ENCODE peak calls at places on chromosomes 7 and 10, in six cellular contexts. A is mesendoderm, W is A549, G is OCI-LY7, H is GM23248, E is HepG2. J is an unnamed sample.
A peak's percentile ranks its signal among the peaks of the same experiment; 100 is the strongest.

GRCh38 chr10:130403153-130403890 is 267.1 kb downstream of the GLRX3 start:
- DNase-seq in A (no peak), W (no peak), G (no peak), H (no peak), E (no peak), J (no peak)

GRCh38 chr10:22927661-22928403 is at the start of gene ARMC3:
- DNase-seq in A (peak; percentile 92), W (peak; percentile 63), G (no peak), H (peak; percentile 76), E (peak; percentile 41), J (peak; percentile 86)

GRCh38 chr7:143048827-143049226 is 3.3 kb upstream of the OR6V1 start:
- DNase-seq in A (no peak), W (no peak), G (no peak), H (peak; percentile 33), E (no peak), J (peak; percentile 52)

GRCh38 chr10:78932861-78933260 is 135.9 kb upstream of the ZMIZ1 start:
- DNase-seq in A (no peak), W (no peak), G (no peak), H (no peak), E (no peak), J (no peak)

GRCh38 chr7:84204655-84205054 is 10.1 kb upstream of the SEMA3A start:
- DNase-seq in A (no peak), W (no peak), G (no peak), H (peak; percentile 78), E (no peak), J (no peak)

GRCh38 chr10:124508907-124509454 is 47.4 kb downstream of the LHPP start:
- DNase-seq in A (no peak), W (no peak), G (no peak), H (no peak), E (no peak), J (no peak)

GRCh38 chr7:1169409-1170368 is 9.7 kb upstream of the ZFAND2A start:
- DNase-seq in A (peak; percentile 85), W (peak; percentile 88), G (peak; percentile 66), H (peak; percentile 93), E (peak; percentile 83), J (peak; percentile 40)

GRCh38 chr7:16929146-16929762 is 47.5 kb upstream of the AGR3 start:
- DNase-seq in A (no peak), W (no peak), G (peak; percentile 11), H (no peak), E (no peak), J (no peak)

GRCh38 chr10:36256166-36256565 is 614.1 kb upstream of the FZD8 start:
- DNase-seq in A (no peak), W (no peak), G (no peak), H (peak; percentile 32), E (no peak), J (peak; percentile 52)

GRCh38 chr7:48011952-48012351 is 17.0 kb downstream of the SUN3 start:
- DNase-seq in A (no peak), W (no peak), G (no peak), H (no peak), E (no peak), J (no peak)

GRCh38 chr10:77840636-77841035 is 85.9 kb downstream of the DLG5 start:
- DNase-seq in A (no peak), W (no peak), G (no peak), H (no peak), E (no peak), J (no peak)

GRCh38 chr10:62430881-62431280 is 56.7 kb downstream of the ZNF365 start:
- DNase-seq in A (no peak), W (no peak), G (no peak), H (no peak), E (no peak), J (no peak)

GRCh38 chr7:92266415-92267241 is 20.9 kb downstream of the ANKIB1 start:
- DNase-seq in A (no peak), W (no peak), G (no peak), H (peak; percentile 40), E (no peak), J (no peak)

GRCh38 chr10:130954326-130954905 is 357.1 kb downstream of the TCERG1L start:
- DNase-seq in A (no peak), W (no peak), G (no peak), H (no peak), E (no peak), J (no peak)

GRCh38 chr10:76411719-76412435 is 980.5 kb downstream of the LRMDA start:
- DNase-seq in A (no peak), W (no peak), G (no peak), H (peak; percentile 83), E (no peak), J (no peak)

GRCh38 chr7:157022681-157023588 is 12.5 kb upstream of the MNX1 start:
- DNase-seq in A (peak; percentile 21), W (no peak), G (no peak), H (no peak), E (no peak), J (peak; percentile 59)

GRCh38 chr10:119412244-119412750 is 130.2 kb downstream of the RGS10 start:
- DNase-seq in A (no peak), W (no peak), G (no peak), H (peak; percentile 26), E (no peak), J (no peak)

GRCh38 chr7:5553298-5553877 is 129.8 kb upstream of the TNRC18 start:
- DNase-seq in A (no peak), W (peak; percentile 73), G (no peak), H (peak; percentile 32), E (no peak), J (peak; percentile 55)

GRCh38 chr7:38756521-38756920 is 125.3 kb upstream of the AMPH start:
- DNase-seq in A (no peak), W (no peak), G (no peak), H (peak; percentile 30), E (no peak), J (no peak)

GRCh38 chr7:1857487-1858425 is 187.7 kb downstream of the ELFN1 start:
- DNase-seq in A (no peak), W (no peak), G (no peak), H (no peak), E (no peak), J (no peak)

GRCh38 chr7:99843808-99844207 is 16.0 kb downstream of the CYP3A43 start:
- DNase-seq in A (no peak), W (no peak), G (no peak), H (peak; percentile 5), E (peak; percentile 83), J (no peak)

GRCh38 chr7:142009142-142009541 is 13.5 kb downstream of the MGAM start:
- DNase-seq in A (no peak), W (no peak), G (no peak), H (no peak), E (no peak), J (no peak)

GRCh38 chr7:98250789-98251188 is 1.2 kb downstream of the TECPR1 start:
- DNase-seq in A (peak; percentile 36), W (no peak), G (peak; percentile 78), H (no peak), E (no peak), J (no peak)

DNA sequence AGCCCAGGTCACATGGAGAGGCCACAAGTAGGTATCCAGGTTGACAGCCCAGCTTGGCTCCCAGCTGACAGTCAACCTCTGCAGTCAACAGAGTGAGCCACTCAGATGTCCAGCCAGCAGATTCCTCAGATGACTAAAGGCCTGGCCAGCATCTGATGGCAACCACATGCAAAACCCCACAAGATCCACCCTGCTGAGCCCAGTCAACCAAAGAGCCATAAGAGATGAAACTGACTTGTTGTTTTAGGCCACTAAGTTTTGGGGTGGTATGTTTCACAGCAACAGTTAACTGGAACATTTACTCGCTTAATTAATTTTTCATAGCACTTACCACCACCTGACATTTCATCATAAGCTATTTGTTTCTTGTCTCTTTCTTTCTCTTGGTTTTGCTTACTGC is 107.3 kb upstream of the KDM7A start:
- DNase-seq in A (no peak), W (no peak), G (no peak), H (no peak), E (no peak), J (no peak)
- H3K4me2 ChIP-seq in A (no peak overlapping the region), W (no peak overlapping the region), G (no peak overlapping the region), H (no peak overlapping the region), E (peak overlapping the region; percentile 11), J (no peak overlapping the region)

GRCh38 chr10:72337722-72338121 is 17.0 kb downstream of the DNAJB12 start:
- DNase-seq in A (no peak), W (no peak), G (no peak), H (no peak), E (no peak), J (no peak)
- H3K4me2 ChIP-seq in A (no peak overlapping the region), W (peak overlapping the region; percentile 24), G (no peak overlapping the region), H (no peak overlapping the region), E (no peak overlapping the region), J (no peak overlapping the region)

GRCh38 chr7:107147464-107148214 is 21.2 kb upstream of the HBP1 start:
- DNase-seq in A (peak; percentile 48), W (peak; percentile 43), G (peak; percentile 63), H (peak; percentile 76), E (peak; percentile 18), J (peak; percentile 50)
- H3K4me2 ChIP-seq in A (no peak overlapping the region), W (peak overlapping the region; percentile 68), G (peak overlapping the region; percentile 48), H (peak overlapping the region; percentile 43), E (peak overlapping the region; percentile 64), J (no peak overlapping the region)

GRCh38 chr7:79761876-79762429 is 308.5 kb upstream of the MAGI2 start:
- DNase-seq in A (no peak), W (no peak), G (no peak), H (no peak), E (no peak), J (no peak)
- H3K4me2 ChIP-seq in A (no peak overlapping the region), W (no peak overlapping the region), G (no peak overlapping the region), H (no peak overlapping the region), E (no peak overlapping the region), J (no peak overlapping the region)

GRCh38 chr7:81111781-81112540 is 193.1 kb upstream of the SEMA3C start:
- DNase-seq in A (peak; percentile 11), W (no peak), G (no peak), H (peak; percentile 1), E (no peak), J (peak; percentile 26)
- H3K4me2 ChIP-seq in A (no peak overlapping the region), W (no peak overlapping the region), G (no peak overlapping the region), H (peak overlapping the region; percentile 46), E (no peak overlapping the region), J (peak overlapping the region; percentile 32)

GRCh38 chr10:95467162-95467599 is 94.0 kb downstream of the SORBS1 start:
- DNase-seq in A (peak; percentile 98), W (no peak), G (no peak), H (peak; percentile 60), E (peak; percentile 83), J (peak; percentile 83)
- H3K4me2 ChIP-seq in A (no peak overlapping the region), W (no peak overlapping the region), G (no peak overlapping the region), H (peak overlapping the region; percentile 18), E (peak overlapping the region; percentile 56), J (peak overlapping the region; percentile 32)

GRCh38 chr10:53598914-53599313 is 826.3 kb upstream of the MBL2 start:
- DNase-seq in A (peak; percentile 98), W (no peak), G (no peak), H (no peak), E (no peak), J (no peak)
- H3K4me2 ChIP-seq in A (no peak overlapping the region), W (no peak overlapping the region), G (no peak overlapping the region), H (no peak overlapping the region), E (no peak overlapping the region), J (no peak overlapping the region)

J was measured in hepatocyte.